ENCODE peak calls at places on chromosomes 12 and 14, in ten cellular contexts. One of them, this sample, is unnamed.

GRCh38 chr14:52227559-52228222 is 39.8 kb upstream of the PTGDR start:
- DNase-seq in AG04450: no peak
- DNase-seq in psoas muscle: no peak
- DNase-seq in HCT116: no peak
- DNase-seq in fibroblast of mammary gland: no peak
- DNase-seq in colonic mucosa: peak
- DNase-seq in breast epithelium: no peak
- DNase-seq in cardiac fibroblast: no peak
- DNase-seq in kidney epithelial cell: no peak
- DNase-seq in CD14-positive monocyte: no peak
- DNase-seq in this sample: no peak

GRCh38 chr12:123905319-123905925 is 67.2 kb downstream of the CCDC92 start:
- DNase-seq in AG04450: peak
- DNase-seq in psoas muscle: no peak
- DNase-seq in HCT116: peak
- DNase-seq in fibroblast of mammary gland: peak
- DNase-seq in colonic mucosa: peak
- DNase-seq in breast epithelium: no peak
- DNase-seq in cardiac fibroblast: peak
- DNase-seq in kidney epithelial cell: peak
- DNase-seq in CD14-positive monocyte: no peak
- DNase-seq in this sample: peak

GRCh38 chr14:68636597-68636996 is 156.3 kb downstream of the ZFP36L1 start:
- DNase-seq in AG04450: no peak
- DNase-seq in psoas muscle: no peak
- DNase-seq in HCT116: no peak
- DNase-seq in fibroblast of mammary gland: no peak
- DNase-seq in colonic mucosa: peak
- DNase-seq in breast epithelium: no peak
- DNase-seq in cardiac fibroblast: no peak
- DNase-seq in kidney epithelial cell: no peak
- DNase-seq in CD14-positive monocyte: no peak
- DNase-seq in this sample: no peak

GRCh38 chr12:52061470-52062166 is 8.2 kb upstream of the ATG101 start:
- DNase-seq in AG04450: no peak
- DNase-seq in psoas muscle: no peak
- DNase-seq in HCT116: no peak
- DNase-seq in fibroblast of mammary gland: no peak
- DNase-seq in colonic mucosa: no peak
- DNase-seq in breast epithelium: no peak
- DNase-seq in cardiac fibroblast: no peak
- DNase-seq in kidney epithelial cell: no peak
- DNase-seq in CD14-positive monocyte: no peak
- DNase-seq in this sample: no peak

GRCh38 chr14:75428230-75429104 is 645 bp downstream of the JDP2 start:
- DNase-seq in AG04450: no peak
- DNase-seq in psoas muscle: peak
- DNase-seq in HCT116: no peak
- DNase-seq in fibroblast of mammary gland: no peak
- DNase-seq in colonic mucosa: peak
- DNase-seq in breast epithelium: no peak
- DNase-seq in cardiac fibroblast: peak
- DNase-seq in kidney epithelial cell: no peak
- DNase-seq in CD14-positive monocyte: no peak
- DNase-seq in this sample: peak

GRCh38 chr14:101500061-101500460 is 61.2 kb upstream of the DIO3 start:
- DNase-seq in AG04450: no peak
- DNase-seq in psoas muscle: no peak
- DNase-seq in HCT116: no peak
- DNase-seq in fibroblast of mammary gland: no peak
- DNase-seq in colonic mucosa: no peak
- DNase-seq in breast epithelium: peak
- DNase-seq in cardiac fibroblast: no peak
- DNase-seq in kidney epithelial cell: no peak
- DNase-seq in CD14-positive monocyte: no peak
- DNase-seq in this sample: no peak

GRCh38 chr14:88499225-88499624 is 55.6 kb downstream of the PTPN21 start:
- DNase-seq in AG04450: no peak
- DNase-seq in psoas muscle: no peak
- DNase-seq in HCT116: no peak
- DNase-seq in fibroblast of mammary gland: no peak
- DNase-seq in colonic mucosa: no peak
- DNase-seq in breast epithelium: no peak
- DNase-seq in cardiac fibroblast: no peak
- DNase-seq in kidney epithelial cell: no peak
- DNase-seq in CD14-positive monocyte: no peak
- DNase-seq in this sample: no peak

GRCh38 chr12:18446245-18446644 is 184.9 kb downstream of the PIK3C2G start:
- DNase-seq in AG04450: no peak
- DNase-seq in psoas muscle: no peak
- DNase-seq in HCT116: no peak
- DNase-seq in fibroblast of mammary gland: no peak
- DNase-seq in colonic mucosa: no peak
- DNase-seq in breast epithelium: no peak
- DNase-seq in cardiac fibroblast: no peak
- DNase-seq in kidney epithelial cell: no peak
- DNase-seq in CD14-positive monocyte: no peak
- DNase-seq in this sample: no peak

GRCh38 chr14:59690426-59690825 is 113.8 kb upstream of the CCDC175 start:
- DNase-seq in AG04450: no peak
- DNase-seq in psoas muscle: no peak
- DNase-seq in HCT116: no peak
- DNase-seq in fibroblast of mammary gland: peak
- DNase-seq in colonic mucosa: no peak
- DNase-seq in breast epithelium: no peak
- DNase-seq in cardiac fibroblast: no peak
- DNase-seq in kidney epithelial cell: no peak
- DNase-seq in CD14-positive monocyte: no peak
- DNase-seq in this sample: no peak

GRCh38 chr12:12804432-12804886 is 8.7 kb upstream of the DDX47 start:
- DNase-seq in AG04450: peak
- DNase-seq in psoas muscle: no peak
- DNase-seq in HCT116: peak
- DNase-seq in fibroblast of mammary gland: peak
- DNase-seq in colonic mucosa: no peak
- DNase-seq in breast epithelium: no peak
- DNase-seq in cardiac fibroblast: peak
- DNase-seq in kidney epithelial cell: peak
- DNase-seq in CD14-positive monocyte: no peak
- DNase-seq in this sample: no peak

GRCh38 chr12:109582636-109583035 is 9.0 kb downstream of the MVK start:
- DNase-seq in AG04450: no peak
- DNase-seq in psoas muscle: peak
- DNase-seq in HCT116: no peak
- DNase-seq in fibroblast of mammary gland: no peak
- DNase-seq in colonic mucosa: no peak
- DNase-seq in breast epithelium: no peak
- DNase-seq in cardiac fibroblast: no peak
- DNase-seq in kidney epithelial cell: no peak
- DNase-seq in CD14-positive monocyte: no peak
- DNase-seq in this sample: no peak
- TF ChIP-seq CTCF in AG04450: no peak
- TF ChIP-seq CTCF in psoas muscle: no peak
- TF ChIP-seq CTCF in HCT116: no peak
- TF ChIP-seq CTCF in fibroblast of mammary gland: no peak
- TF ChIP-seq CTCF in colonic mucosa: no peak
- TF ChIP-seq CTCF in breast epithelium: no peak
- TF ChIP-seq CTCF in cardiac fibroblast: no peak
- TF ChIP-seq CTCF in kidney epithelial cell: peak
- TF ChIP-seq CTCF in CD14-positive monocyte: no peak
- TF ChIP-seq CTCF in this sample: no peak

GRCh38 chr12:46556820-46557524 is 184.4 kb upstream of the SLC38A2 start:
- DNase-seq in AG04450: no peak
- DNase-seq in psoas muscle: no peak
- DNase-seq in HCT116: peak
- DNase-seq in fibroblast of mammary gland: peak
- DNase-seq in colonic mucosa: no peak
- DNase-seq in breast epithelium: no peak
- DNase-seq in cardiac fibroblast: peak
- DNase-seq in kidney epithelial cell: no peak
- DNase-seq in CD14-positive monocyte: no peak
- DNase-seq in this sample: no peak
- TF ChIP-seq CTCF in AG04450: peak
- TF ChIP-seq CTCF in psoas muscle: no peak
- TF ChIP-seq CTCF in HCT116: no peak
- TF ChIP-seq CTCF in fibroblast of mammary gland: peak
- TF ChIP-seq CTCF in colonic mucosa: no peak
- TF ChIP-seq CTCF in breast epithelium: no peak
- TF ChIP-seq CTCF in cardiac fibroblast: no peak
- TF ChIP-seq CTCF in kidney epithelial cell: no peak
- TF ChIP-seq CTCF in CD14-positive monocyte: no peak
- TF ChIP-seq CTCF in this sample: no peak

GRCh38 chr14:91398707-91399106 is 18.9 kb downstream of the CCDC88C start:
- DNase-seq in AG04450: no peak
- DNase-seq in psoas muscle: no peak
- DNase-seq in HCT116: no peak
- DNase-seq in fibroblast of mammary gland: no peak
- DNase-seq in colonic mucosa: no peak
- DNase-seq in breast epithelium: no peak
- DNase-seq in cardiac fibroblast: no peak
- DNase-seq in kidney epithelial cell: no peak
- DNase-seq in CD14-positive monocyte: no peak
- DNase-seq in this sample: no peak
- TF ChIP-seq CTCF in AG04450: no peak
- TF ChIP-seq CTCF in psoas muscle: no peak
- TF ChIP-seq CTCF in HCT116: no peak
- TF ChIP-seq CTCF in fibroblast of mammary gland: no peak
- TF ChIP-seq CTCF in colonic mucosa: no peak
- TF ChIP-seq CTCF in breast epithelium: no peak
- TF ChIP-seq CTCF in cardiac fibroblast: no peak
- TF ChIP-seq CTCF in kidney epithelial cell: no peak
- TF ChIP-seq CTCF in CD14-positive monocyte: no peak
- TF ChIP-seq CTCF in this sample: no peak

GRCh38 chr14:103085106-103086091 is 1.4 kb downstream of the LBHD2 start:
- DNase-seq in AG04450: no peak
- DNase-seq in psoas muscle: peak
- DNase-seq in HCT116: no peak
- DNase-seq in fibroblast of mammary gland: no peak
- DNase-seq in colonic mucosa: no peak
- DNase-seq in breast epithelium: no peak
- DNase-seq in cardiac fibroblast: no peak
- DNase-seq in kidney epithelial cell: no peak
- DNase-seq in CD14-positive monocyte: no peak
- DNase-seq in this sample: no peak
- TF ChIP-seq CTCF in AG04450: peak
- TF ChIP-seq CTCF in psoas muscle: no peak
- TF ChIP-seq CTCF in HCT116: no peak
- TF ChIP-seq CTCF in fibroblast of mammary gland: peak
- TF ChIP-seq CTCF in colonic mucosa: no peak
- TF ChIP-seq CTCF in breast epithelium: no peak
- TF ChIP-seq CTCF in cardiac fibroblast: peak
- TF ChIP-seq CTCF in kidney epithelial cell: peak
- TF ChIP-seq CTCF in CD14-positive monocyte: no peak
- TF ChIP-seq CTCF in this sample: peak

DNA sequence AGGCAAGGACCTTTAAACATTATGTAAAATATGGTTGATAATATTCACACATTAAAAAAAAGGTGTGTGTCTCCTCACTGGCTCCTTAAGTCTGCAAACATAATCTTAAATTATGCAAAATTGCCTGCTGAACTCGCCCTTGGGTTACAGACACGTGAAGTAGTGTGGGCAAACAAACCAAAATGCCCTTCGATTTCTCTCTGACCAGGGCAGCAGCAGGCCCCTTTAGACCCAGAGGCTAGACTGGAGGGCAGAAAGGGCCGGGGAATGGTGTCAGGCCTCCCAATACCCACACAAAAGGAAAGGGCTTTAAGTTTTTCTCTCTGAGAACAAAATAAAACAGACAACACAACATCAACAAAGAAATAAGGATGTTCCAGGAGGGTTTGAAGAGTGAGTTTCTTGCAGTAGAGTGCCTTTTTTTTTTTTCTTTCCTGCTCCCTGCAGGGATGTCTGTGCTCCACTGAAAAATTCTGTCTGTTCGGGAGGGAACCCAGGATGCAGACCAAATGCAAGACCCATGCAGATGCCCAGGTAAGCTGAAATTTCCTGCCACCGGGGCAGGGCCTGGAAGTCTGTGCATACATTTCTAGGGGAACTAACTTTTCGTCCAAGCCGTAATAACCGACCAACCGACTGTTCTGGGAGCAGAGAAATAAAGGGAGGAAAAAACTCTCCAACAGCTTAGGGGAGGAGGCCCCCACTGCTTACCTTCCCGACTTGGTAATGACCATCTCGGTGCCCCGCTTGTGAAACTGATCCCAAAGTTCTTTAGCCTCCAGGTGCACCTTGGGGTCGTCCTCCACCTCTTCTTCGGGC is 1.7 kb downstream of the TBX3 start:
- DNase-seq in AG04450: no peak
- DNase-seq in psoas muscle: no peak
- DNase-seq in HCT116: no peak
- DNase-seq in fibroblast of mammary gland: no peak
- DNase-seq in colonic mucosa: no peak
- DNase-seq in breast epithelium: no peak
- DNase-seq in cardiac fibroblast: no peak
- DNase-seq in kidney epithelial cell: no peak
- DNase-seq in CD14-positive monocyte: no peak
- DNase-seq in this sample: no peak
- TF ChIP-seq CTCF in AG04450: no peak
- TF ChIP-seq CTCF in psoas muscle: no peak
- TF ChIP-seq CTCF in HCT116: no peak
- TF ChIP-seq CTCF in fibroblast of mammary gland: no peak
- TF ChIP-seq CTCF in colonic mucosa: no peak
- TF ChIP-seq CTCF in breast epithelium: no peak
- TF ChIP-seq CTCF in cardiac fibroblast: no peak
- TF ChIP-seq CTCF in kidney epithelial cell: no peak
- TF ChIP-seq CTCF in CD14-positive monocyte: no peak
- TF ChIP-seq CTCF in this sample: no peak

DNA sequence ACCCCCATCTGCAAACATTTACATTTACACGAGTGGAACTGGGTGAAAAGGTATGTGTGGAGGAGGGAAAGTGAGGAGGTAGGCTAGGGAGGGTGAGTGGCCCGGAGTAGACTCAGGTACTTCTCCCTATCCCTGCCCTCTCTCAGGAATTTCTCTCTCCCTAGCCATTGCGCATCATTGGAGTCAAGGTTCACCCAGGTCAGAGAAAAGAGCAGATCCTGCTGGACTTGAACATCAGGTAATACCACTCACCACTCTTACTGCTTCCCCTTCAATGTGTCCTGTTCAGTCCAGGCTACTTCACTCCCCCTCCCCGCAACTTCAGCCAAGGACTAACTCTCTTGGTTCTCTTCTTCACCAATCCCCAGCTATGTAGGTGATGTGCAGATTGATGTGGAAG is 2.8 kb downstream of the ESYT1 start:
- DNase-seq in AG04450: no peak
- DNase-seq in psoas muscle: no peak
- DNase-seq in HCT116: no peak
- DNase-seq in fibroblast of mammary gland: no peak
- DNase-seq in colonic mucosa: no peak
- DNase-seq in breast epithelium: no peak
- DNase-seq in cardiac fibroblast: no peak
- DNase-seq in kidney epithelial cell: no peak
- DNase-seq in CD14-positive monocyte: no peak
- DNase-seq in this sample: no peak
- TF ChIP-seq CTCF in AG04450: no peak
- TF ChIP-seq CTCF in psoas muscle: no peak
- TF ChIP-seq CTCF in HCT116: no peak
- TF ChIP-seq CTCF in fibroblast of mammary gland: no peak
- TF ChIP-seq CTCF in colonic mucosa: no peak
- TF ChIP-seq CTCF in breast epithelium: no peak
- TF ChIP-seq CTCF in cardiac fibroblast: no peak
- TF ChIP-seq CTCF in kidney epithelial cell: no peak
- TF ChIP-seq CTCF in CD14-positive monocyte: no peak
- TF ChIP-seq CTCF in this sample: no peak

GRCh38 chr12:321606-322326 is 59.1 kb upstream of the SLC6A13 start:
- DNase-seq in AG04450: no peak
- DNase-seq in psoas muscle: no peak
- DNase-seq in HCT116: peak
- DNase-seq in fibroblast of mammary gland: peak
- DNase-seq in colonic mucosa: no peak
- DNase-seq in breast epithelium: no peak
- DNase-seq in cardiac fibroblast: peak
- DNase-seq in kidney epithelial cell: no peak
- DNase-seq in CD14-positive monocyte: no peak
- DNase-seq in this sample: no peak
- TF ChIP-seq CTCF in AG04450: no peak
- TF ChIP-seq CTCF in psoas muscle: no peak
- TF ChIP-seq CTCF in HCT116: peak
- TF ChIP-seq CTCF in fibroblast of mammary gland: peak
- TF ChIP-seq CTCF in colonic mucosa: no peak
- TF ChIP-seq CTCF in breast epithelium: no peak
- TF ChIP-seq CTCF in cardiac fibroblast: peak
- TF ChIP-seq CTCF in kidney epithelial cell: peak
- TF ChIP-seq CTCF in CD14-positive monocyte: no peak
- TF ChIP-seq CTCF in this sample: no peak